ENCODE peak calls at places on chromosomes 16 and 17, in eight cellular contexts. I, D, L, F, X, W, U and K are unnamed samples.

GRCh38 chr16:50296807-50297206 is 30.5 kb downstream of the ADCY7 start:
- DNase-seq in X (no peak), U (no peak), F (no peak), D (no peak), I (no peak), W (no peak), L (no peak), K (no peak)

GRCh38 chr17:71276071-71276470 is 844.7 kb upstream of the SOX9 start:
- DNase-seq in U (no peak), I (no peak), F (peak), W (no peak), L (no peak), D (no peak), X (no peak), K (no peak)

GRCh38 chr17:36647598-36647997 is 46.2 kb downstream of the MRM1 start:
- DNase-seq in W (no peak), F (no peak), U (no peak), L (no peak), X (no peak), I (no peak), D (no peak), K (no peak)

GRCh38 chr17:81349397-81350319 is 45.6 kb upstream of the BAHCC1 start:
- DNase-seq in X (no peak), D (no peak), U (no peak), W (no peak), I (no peak), L (no peak), F (no peak), K (no peak)

GRCh38 chr16:6096931-6097665 is 999.5 kb upstream of the EEF2KMT start:
- DNase-seq in U (no peak), W (no peak), I (no peak), X (no peak), L (no peak), F (no peak), D (no peak), K (no peak)

GRCh38 chr17:82993005-82993404 is 86.4 kb upstream of the METRNL start:
- DNase-seq in I (no peak), D (no peak), W (no peak), X (no peak), U (no peak), L (no peak), F (no peak), K (no peak)

GRCh38 chr17:1847191-1847590 is 17.4 kb downstream of the RPA1 start:
- DNase-seq in U (no peak), X (peak), I (no peak), D (no peak), W (no peak), F (no peak), L (no peak), K (no peak)

GRCh38 chr17:50109207-50109606 is 14.1 kb downstream of the PDK2 start:
- DNase-seq in I (no peak), U (no peak), X (no peak), W (no peak), D (no peak), L (no peak), F (no peak), K (no peak)

GRCh38 chr16:70416748-70417616 is 21.9 kb downstream of the ST3GAL2 start:
- DNase-seq in D (no peak), F (no peak), L (no peak), U (peak), W (peak), I (no peak), X (no peak), K (no peak)

GRCh38 chr17:58308985-58309917 is 19.3 kb downstream of the TSPOAP1 start:
- DNase-seq in I (no peak), D (peak), W (no peak), U (no peak), X (no peak), L (peak), F (no peak), K (peak)

GRCh38 chr17:55672585-55673501 is 49.8 kb downstream of the TMEM100 start:
- DNase-seq in W (no peak), U (no peak), I (no peak), L (no peak), X (no peak), D (peak), F (no peak), K (peak)

GRCh38 chr17:81018044-81018802 is 16.7 kb upstream of the BAIAP2 start:
- DNase-seq in D (peak), W (no peak), F (peak), I (no peak), U (no peak), L (no peak), X (no peak), K (peak)

GRCh38 chr16:4323071-4323844 is 7.4 kb downstream of the GLIS2 start:
- DNase-seq in L (no peak), U (no peak), I (no peak), W (no peak), X (no peak), D (no peak), F (no peak), K (no peak)

GRCh38 chr16:86953631-86954465 is 363.3 kb downstream of the C16orf95 start:
- DNase-seq in L (no peak), X (no peak), D (no peak), F (no peak), I (peak), W (no peak), U (no peak), K (no peak)

GRCh38 chr16:50043358-50043757 is 18.3 kb downstream of the CNEP1R1 start:
- DNase-seq in I (no peak), W (no peak), X (no peak), U (no peak), L (no peak), F (no peak), D (no peak), K (no peak)

GRCh38 chr17:32551186-32551955 is 64.6 kb downstream of the CDK5R1 start:
- DNase-seq in L (no peak), U (no peak), X (no peak), I (no peak), W (peak), F (peak), D (no peak), K (no peak)

GRCh38 chr17:3526491-3526890 is 31.1 kb downstream of the TRPV3 start:
- DNase-seq in D (no peak), L (no peak), I (no peak), U (no peak), W (no peak), X (no peak), F (no peak), K (no peak)

GRCh38 chr17:10790491-10791401 is 13.2 kb downstream of the TMEM238L start:
- DNase-seq in U (no peak), X (no peak), D (no peak), L (no peak), F (no peak), W (no peak), I (no peak), K (no peak)

GRCh38 chr17:78731904-78732303 is 50.2 kb downstream of the CYTH1 start:
- DNase-seq in X (no peak), F (no peak), D (no peak), U (no peak), L (no peak), I (no peak), W (no peak), K (no peak)

GRCh38 chr16:81350306-81350615 is 35.5 kb downstream of the GAN start:
- DNase-seq in F (peak), I (no peak), W (no peak), D (no peak), L (no peak), U (no peak), X (no peak), K (no peak)
- TF ChIP-seq CTCF in F (peak), I (no peak), W (no peak), D (no peak), L (peak), U (no peak), X (no peak), K (no peak)

GRCh38 chr17:74737299-74738050 is 419 bp downstream of the RAB37 start:
- DNase-seq in D (peak), W (peak), U (peak), X (no peak), I (no peak), L (peak), F (no peak), K (no peak)

GRCh38 chr17:74734256-74734655 is 2.8 kb upstream of the RAB37 start:
- DNase-seq in L (no peak), D (no peak), W (no peak), F (no peak), U (no peak), I (no peak), X (no peak), K (no peak)

GRCh38 chr17:74739227-74739831 is 2.3 kb downstream of the RAB37 start:
- DNase-seq in I (no peak), D (peak), X (no peak), W (no peak), L (no peak), F (no peak), U (no peak), K (no peak)

GRCh38 chr17:74738051-74738996 is 1.3 kb downstream of the RAB37 start:
- DNase-seq in U (peak), D (peak), L (no peak), X (peak), I (no peak), F (no peak), W (peak), K (no peak)

DNA sequence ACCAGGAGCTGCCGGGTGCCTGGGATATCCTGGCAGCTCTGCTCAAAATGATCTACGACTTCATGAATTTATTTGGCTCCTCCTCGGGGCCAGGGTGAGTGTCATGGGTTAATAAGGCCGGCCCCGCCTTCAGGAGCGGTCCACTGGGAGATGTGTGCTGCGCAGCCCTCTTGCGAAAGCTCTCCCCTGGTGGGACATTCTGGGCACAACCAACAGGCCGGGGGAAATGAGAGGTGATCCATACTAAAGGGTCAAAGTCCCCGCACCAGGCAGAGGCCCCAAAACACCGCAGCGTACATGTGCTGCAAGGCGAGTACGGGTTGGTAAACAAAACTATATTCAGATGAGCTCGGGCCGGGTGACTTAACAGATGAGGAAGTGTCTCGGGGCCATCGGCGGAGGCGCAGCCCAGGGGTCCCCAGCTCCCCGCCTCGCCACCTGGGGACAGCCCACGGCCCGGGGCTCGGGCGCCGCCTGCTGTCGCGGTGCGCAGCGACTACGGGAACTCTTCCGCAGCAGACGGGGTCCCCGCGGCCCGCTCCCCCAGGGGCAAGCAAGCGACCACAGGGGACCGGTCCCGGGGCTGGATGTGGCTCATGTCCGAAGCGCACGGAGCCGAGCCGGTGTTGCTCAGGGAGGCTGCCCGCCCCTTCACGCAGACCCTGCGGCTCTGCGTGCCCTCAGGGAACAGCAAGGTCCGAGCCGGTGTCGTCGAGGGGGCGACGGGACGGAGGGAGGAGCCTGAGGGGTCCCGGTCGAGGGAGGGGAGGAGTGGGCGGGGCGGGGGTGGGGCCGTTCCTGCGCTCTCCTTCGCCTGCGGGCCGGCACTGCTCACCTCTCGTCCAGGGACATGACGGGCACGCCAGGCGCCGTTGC is at the start of gene RAB37:
- DNase-seq in L (peak), I (no peak), D (peak), W (peak), U (peak), F (no peak), X (no peak), K (peak)
- TF ChIP-seq CTCF in L (peak), I (peak), D (peak), W (peak), U (no peak), F (peak), X (peak), K (peak)

GRCh38 chr17:48163809-48164208 is 56.2 kb downstream of the SNX11 start:
- DNase-seq in L (no peak), I (no peak), W (no peak), F (peak), D (no peak), X (no peak), U (no peak), K (no peak)
- TF ChIP-seq CTCF in L (peak), I (no peak), W (no peak), F (peak), D (no peak), X (no peak), U (no peak), K (no peak)

GRCh38 chr17:4772235-4772613 is 538 bp downstream of the TM4SF5 start:
- DNase-seq in L (peak), X (no peak), W (no peak), I (no peak), U (no peak), F (no peak), D (no peak), K (no peak)
- TF ChIP-seq CTCF in L (no peak), X (no peak), W (no peak), I (no peak), U (no peak), F (no peak), D (no peak), K (no peak)

GRCh38 chr17:61284174-61284573 is 115.5 kb upstream of the TBX2 start:
- DNase-seq in I (no peak), L (no peak), U (no peak), W (no peak), D (no peak), X (no peak), F (peak), K (no peak)
- TF ChIP-seq CTCF in I (no peak), L (no peak), U (no peak), W (no peak), D (no peak), X (no peak), F (no peak), K (no peak)